ENCODE peak calls at places on chromosomes 5 and 9, in four cellular contexts. One of them, this sample, is unnamed.

GRCh38 chr5:84752780-84753179 is 368.1 kb upstream of the EDIL3 start:
- DNase-seq in HEK293T: no peak
- DNase-seq in HepG2: no peak
- DNase-seq in K562: no peak
- DNase-seq in this sample: no peak

GRCh38 chr5:76716456-76717157 is 681 bp downstream of the F2R start:
- DNase-seq in HEK293T: peak
- DNase-seq in HepG2: no peak
- DNase-seq in K562: peak
- DNase-seq in this sample: no peak

GRCh38 chr5:65262094-65262493 is 219.6 kb downstream of the ADAMTS6 start:
- DNase-seq in HEK293T: peak
- DNase-seq in HepG2: no peak
- DNase-seq in K562: peak
- DNase-seq in this sample: no peak

GRCh38 chr5:10381805-10382204 is 28.3 kb downstream of the MARCHF6 start:
- DNase-seq in HEK293T: no peak
- DNase-seq in HepG2: no peak
- DNase-seq in K562: no peak
- DNase-seq in this sample: no peak

GRCh38 chr5:107538331-107539162 is 132.2 kb downstream of the EFNA5 start:
- DNase-seq in HEK293T: no peak
- DNase-seq in HepG2: no peak
- DNase-seq in K562: no peak
- DNase-seq in this sample: no peak

GRCh38 chr9:120688758-120689157 is 25.5 kb downstream of the MEGF9 start:
- DNase-seq in HEK293T: no peak
- DNase-seq in HepG2: no peak
- DNase-seq in K562: no peak
- DNase-seq in this sample: no peak

GRCh38 chr9:107213561-107214028 is 69.5 kb upstream of the RAD23B start:
- DNase-seq in HEK293T: no peak
- DNase-seq in HepG2: peak
- DNase-seq in K562: peak
- DNase-seq in this sample: peak

GRCh38 chr9:82191082-82191481 is 202.5 kb downstream of the SPATA31D1 start:
- DNase-seq in HEK293T: no peak
- DNase-seq in HepG2: no peak
- DNase-seq in K562: no peak
- DNase-seq in this sample: no peak

GRCh38 chr5:5658226-5658625 is 235.7 kb downstream of the ICE1 start:
- DNase-seq in HEK293T: no peak
- DNase-seq in HepG2: no peak
- DNase-seq in K562: no peak
- DNase-seq in this sample: peak

GRCh38 chr5:68134033-68134668 is 81.4 kb upstream of the PIK3R1 start:
- DNase-seq in HEK293T: no peak
- DNase-seq in HepG2: no peak
- DNase-seq in K562: no peak
- DNase-seq in this sample: no peak

GRCh38 chr5:61085885-61086284 is 76.4 kb downstream of the SMIM15 start:
- DNase-seq in HEK293T: no peak
- DNase-seq in HepG2: no peak
- DNase-seq in K562: peak
- DNase-seq in this sample: no peak

GRCh38 chr9:18393340-18394130 is 80.4 kb upstream of the ADAMTSL1 start:
- DNase-seq in HEK293T: peak
- DNase-seq in HepG2: peak
- DNase-seq in K562: no peak
- DNase-seq in this sample: no peak

GRCh38 chr9:994005-994404 is 17.6 kb downstream of the DMRT3 start:
- DNase-seq in HEK293T: no peak
- DNase-seq in HepG2: no peak
- DNase-seq in K562: no peak
- DNase-seq in this sample: no peak

GRCh38 chr9:93261735-93262523 is 78.0 kb downstream of the WNK2 start:
- DNase-seq in HEK293T: no peak
- DNase-seq in HepG2: no peak
- DNase-seq in K562: no peak
- DNase-seq in this sample: no peak

GRCh38 chr5:168176251-168176650 is 115.2 kb upstream of the WWC1 start:
- DNase-seq in HEK293T: no peak
- DNase-seq in HepG2: no peak
- DNase-seq in K562: no peak
- DNase-seq in this sample: no peak

GRCh38 chr5:163347671-163348070 is 89.7 kb upstream of the CCNG1 start:
- DNase-seq in HEK293T: peak
- DNase-seq in HepG2: peak
- DNase-seq in K562: peak
- DNase-seq in this sample: peak

GRCh38 chr5:138844812-138845513 is 30.2 kb downstream of the LRRTM2 start:
- DNase-seq in HEK293T: no peak
- DNase-seq in HepG2: no peak
- DNase-seq in K562: no peak
- DNase-seq in this sample: no peak

GRCh38 chr5:139652788-139653241 is 4.7 kb downstream of the CXXC5 start:
- DNase-seq in HEK293T: no peak
- DNase-seq in HepG2: no peak
- DNase-seq in K562: no peak
- DNase-seq in this sample: no peak

GRCh38 chr5:179194941-179195381 is 134.8 kb downstream of the ZNF354C start:
- DNase-seq in HEK293T: no peak
- DNase-seq in HepG2: no peak
- DNase-seq in K562: no peak
- DNase-seq in this sample: no peak

GRCh38 chr5:174305241-174305681 is 259.8 kb downstream of the NSG2 start:
- DNase-seq in HEK293T: no peak
- DNase-seq in HepG2: no peak
- DNase-seq in K562: no peak
- DNase-seq in this sample: no peak

GRCh38 chr5:5252106-5252505 is 112.0 kb downstream of the ADAMTS16 start:
- DNase-seq in HEK293T: no peak
- DNase-seq in HepG2: no peak
- DNase-seq in K562: no peak
- DNase-seq in this sample: no peak

DNA sequence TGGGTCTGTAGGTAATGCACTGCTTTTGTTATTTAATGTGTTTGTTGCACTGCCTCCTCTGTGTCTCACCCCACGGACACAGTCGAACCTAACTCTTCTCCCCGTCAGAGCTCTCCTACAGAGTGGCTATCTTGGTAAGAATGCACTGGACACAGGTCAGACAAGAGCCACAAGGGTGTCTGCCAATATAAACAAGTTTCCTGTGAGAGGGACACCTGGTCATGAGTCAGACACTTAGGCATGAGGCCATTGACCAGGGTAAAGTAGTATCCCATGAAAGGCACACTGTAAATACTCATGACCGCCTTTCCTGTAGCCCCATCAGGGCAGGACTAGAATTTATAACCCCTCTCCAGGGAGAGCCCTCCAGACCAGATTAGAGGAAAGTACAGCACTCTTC is 115.5 kb downstream of the SLC12A2 start:
- DNase-seq in HEK293T: no peak
- DNase-seq in HepG2: no peak
- DNase-seq in K562: peak
- DNase-seq in this sample: no peak
- TF ChIP-seq TARDBP in HEK293T: no peak
- TF ChIP-seq TARDBP in HepG2: no peak
- TF ChIP-seq TARDBP in K562: no peak
- TF ChIP-seq TARDBP in this sample: no peak

GRCh38 chr5:71969464-71969863 is 137.8 kb upstream of the MAP1B start:
- DNase-seq in HEK293T: no peak
- DNase-seq in HepG2: no peak
- DNase-seq in K562: no peak
- DNase-seq in this sample: no peak
- TF ChIP-seq TARDBP in HEK293T: no peak
- TF ChIP-seq TARDBP in HepG2: no peak
- TF ChIP-seq TARDBP in K562: no peak
- TF ChIP-seq TARDBP in this sample: no peak

GRCh38 chr9:20872340-20872977 is 159.0 kb downstream of the HACD4 start:
- DNase-seq in HEK293T: no peak
- DNase-seq in HepG2: no peak
- DNase-seq in K562: no peak
- DNase-seq in this sample: no peak

GRCh38 chr9:20873240-20873860 is 158.1 kb downstream of the HACD4 start:
- DNase-seq in HEK293T: no peak
- DNase-seq in HepG2: no peak
- DNase-seq in K562: no peak
- DNase-seq in this sample: no peak
- TF ChIP-seq TARDBP in HEK293T: no peak
- TF ChIP-seq TARDBP in HepG2: no peak
- TF ChIP-seq TARDBP in K562: no peak
- TF ChIP-seq TARDBP in this sample: no peak

DNA sequence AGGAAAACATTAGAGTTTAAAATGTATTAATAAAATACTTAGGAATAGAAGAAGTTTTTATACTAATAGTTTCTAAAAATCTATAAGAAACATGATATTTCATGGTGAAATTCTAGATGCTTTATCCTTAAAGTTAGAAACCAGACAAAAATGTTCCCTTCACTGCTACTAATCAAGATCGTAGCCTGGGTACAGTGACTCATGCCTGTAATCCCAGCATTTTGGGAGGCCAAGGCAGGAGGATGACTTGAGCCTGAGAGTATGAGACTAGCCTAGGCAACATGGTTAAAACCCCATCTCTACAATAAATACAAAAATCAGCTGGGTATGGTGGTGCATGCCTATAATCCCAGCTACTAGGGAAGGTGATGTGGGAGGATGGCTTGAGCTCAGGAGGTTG is 30.4 kb upstream of the KLF9 start:
- DNase-seq in HEK293T: no peak
- DNase-seq in HepG2: no peak
- DNase-seq in K562: no peak
- DNase-seq in this sample: no peak
- TF ChIP-seq TARDBP in HEK293T: no peak
- TF ChIP-seq TARDBP in HepG2: no peak
- TF ChIP-seq TARDBP in K562: no peak
- TF ChIP-seq TARDBP in this sample: no peak

GRCh38 chr9:137055385-137056364 is 1.8 kb upstream of the ENTPD2 start:
- DNase-seq in HEK293T: no peak
- DNase-seq in HepG2: peak
- DNase-seq in K562: no peak
- DNase-seq in this sample: no peak
- TF ChIP-seq TARDBP in HEK293T: no peak
- TF ChIP-seq TARDBP in HepG2: peak
- TF ChIP-seq TARDBP in K562: no peak
- TF ChIP-seq TARDBP in this sample: no peak

This sample was measured in GM12878.